ENCODE peak calls at places on chromosome 15, in six cellular contexts. One of them, this sample, is unnamed.

GRCh38 chr15:27458370-27459084 is 487.5 kb downstream of the GABRG3 start:
- DNase-seq in pulmonary artery endothelial cell: no peak
- DNase-seq in right atrium auricular region: no peak
- DNase-seq in T-helper 1 cell: no peak
- DNase-seq in Calu3: no peak
- DNase-seq in left cardiac atrium: no peak
- DNase-seq in this sample: no peak

GRCh38 chr15:65952425-65953053 is 83.2 kb downstream of the RAB11A start:
- DNase-seq in pulmonary artery endothelial cell: no peak
- DNase-seq in right atrium auricular region: no peak
- DNase-seq in T-helper 1 cell: no peak
- DNase-seq in Calu3: peak
- DNase-seq in left cardiac atrium: peak
- DNase-seq in this sample: peak

GRCh38 chr15:72169236-72169920 is 28.2 kb downstream of the GRAMD2A start:
- DNase-seq in pulmonary artery endothelial cell: no peak
- DNase-seq in right atrium auricular region: no peak
- DNase-seq in T-helper 1 cell: no peak
- DNase-seq in Calu3: no peak
- DNase-seq in left cardiac atrium: no peak
- DNase-seq in this sample: no peak

GRCh38 chr15:93087825-93088199 is 1.2 kb downstream of the RGMA start:
- DNase-seq in pulmonary artery endothelial cell: no peak
- DNase-seq in right atrium auricular region: peak
- DNase-seq in T-helper 1 cell: peak
- DNase-seq in Calu3: peak
- DNase-seq in left cardiac atrium: peak
- DNase-seq in this sample: peak

GRCh38 chr15:52651868-52652267 is 27.3 kb downstream of the ATOSA start:
- DNase-seq in pulmonary artery endothelial cell: peak
- DNase-seq in right atrium auricular region: peak
- DNase-seq in T-helper 1 cell: no peak
- DNase-seq in Calu3: peak
- DNase-seq in left cardiac atrium: peak
- DNase-seq in this sample: peak

GRCh38 chr15:23416349-23417276 is 30.4 kb downstream of the GOLGA6L2 start:
- DNase-seq in pulmonary artery endothelial cell: no peak
- DNase-seq in right atrium auricular region: no peak
- DNase-seq in T-helper 1 cell: no peak
- DNase-seq in Calu3: no peak
- DNase-seq in left cardiac atrium: no peak
- DNase-seq in this sample: no peak

GRCh38 chr15:80916056-80916455 is 73.6 kb downstream of the MESD start:
- DNase-seq in pulmonary artery endothelial cell: no peak
- DNase-seq in right atrium auricular region: no peak
- DNase-seq in T-helper 1 cell: no peak
- DNase-seq in Calu3: no peak
- DNase-seq in left cardiac atrium: no peak
- DNase-seq in this sample: no peak

GRCh38 chr15:75750261-75751050 is 37.8 kb upstream of the CSPG4 start:
- DNase-seq in pulmonary artery endothelial cell: no peak
- DNase-seq in right atrium auricular region: no peak
- DNase-seq in T-helper 1 cell: no peak
- DNase-seq in Calu3: no peak
- DNase-seq in left cardiac atrium: no peak
- DNase-seq in this sample: no peak

GRCh38 chr15:69755571-69756310 is 303.1 kb downstream of the RPLP1 start:
- DNase-seq in pulmonary artery endothelial cell: no peak
- DNase-seq in right atrium auricular region: no peak
- DNase-seq in T-helper 1 cell: peak
- DNase-seq in Calu3: no peak
- DNase-seq in left cardiac atrium: no peak
- DNase-seq in this sample: peak

GRCh38 chr15:51758645-51759044 is 7.2 kb downstream of the TMOD2 start:
- DNase-seq in pulmonary artery endothelial cell: no peak
- DNase-seq in right atrium auricular region: no peak
- DNase-seq in T-helper 1 cell: no peak
- DNase-seq in Calu3: no peak
- DNase-seq in left cardiac atrium: peak
- DNase-seq in this sample: no peak

GRCh38 chr15:90902996-90903732 is at the start of gene MAN2A2:
- DNase-seq in pulmonary artery endothelial cell: no peak
- DNase-seq in right atrium auricular region: no peak
- DNase-seq in T-helper 1 cell: peak
- DNase-seq in Calu3: peak
- DNase-seq in left cardiac atrium: peak
- DNase-seq in this sample: peak

GRCh38 chr15:75089781-75090734 is 66.7 kb downstream of the PPCDC start:
- DNase-seq in pulmonary artery endothelial cell: peak
- DNase-seq in right atrium auricular region: peak
- DNase-seq in T-helper 1 cell: no peak
- DNase-seq in Calu3: no peak
- DNase-seq in left cardiac atrium: peak
- DNase-seq in this sample: no peak

GRCh38 chr15:74613089-74613952 is 2.3 kb upstream of the CLK3 start:
- DNase-seq in pulmonary artery endothelial cell: no peak
- DNase-seq in right atrium auricular region: no peak
- DNase-seq in T-helper 1 cell: no peak
- DNase-seq in Calu3: no peak
- DNase-seq in left cardiac atrium: no peak
- DNase-seq in this sample: no peak

GRCh38 chr15:85706779-85707518 is 87.8 kb downstream of the KLHL25 start:
- DNase-seq in pulmonary artery endothelial cell: no peak
- DNase-seq in right atrium auricular region: peak
- DNase-seq in T-helper 1 cell: peak
- DNase-seq in Calu3: no peak
- DNase-seq in left cardiac atrium: peak
- DNase-seq in this sample: peak

GRCh38 chr15:75943713-75944215 is 40.1 kb downstream of the FBXO22 start:
- DNase-seq in pulmonary artery endothelial cell: no peak
- DNase-seq in right atrium auricular region: no peak
- DNase-seq in T-helper 1 cell: no peak
- DNase-seq in Calu3: no peak
- DNase-seq in left cardiac atrium: no peak
- DNase-seq in this sample: no peak

GRCh38 chr15:95626501-95627361 is 703.8 kb upstream of the NR2F2 start:
- DNase-seq in pulmonary artery endothelial cell: no peak
- DNase-seq in right atrium auricular region: no peak
- DNase-seq in T-helper 1 cell: no peak
- DNase-seq in Calu3: no peak
- DNase-seq in left cardiac atrium: no peak
- DNase-seq in this sample: no peak

GRCh38 chr15:78216276-78217229 is 17.8 kb downstream of the ACSBG1 start:
- DNase-seq in pulmonary artery endothelial cell: no peak
- DNase-seq in right atrium auricular region: peak
- DNase-seq in T-helper 1 cell: no peak
- DNase-seq in Calu3: peak
- DNase-seq in left cardiac atrium: peak
- DNase-seq in this sample: peak

GRCh38 chr15:40307421-40308165 is at the start of gene PLCB2:
- DNase-seq in pulmonary artery endothelial cell: no peak
- DNase-seq in right atrium auricular region: no peak
- DNase-seq in T-helper 1 cell: peak
- DNase-seq in Calu3: peak
- DNase-seq in left cardiac atrium: peak
- DNase-seq in this sample: peak